ENCODE peak calls at places on chromosome 4, in seven cellular contexts. N, B, I, L, E, W and Z are unnamed samples.

GRCh38 chr4:114078636-114079035 is 99.2 kb upstream of the ARSJ start:
- DNase-seq in W (no peak), E (no peak), B (no peak), I (no peak), N (no peak), L (no peak), Z (no peak)

GRCh38 chr4:7979652-7979968 is 39.9 kb upstream of the AFAP1 start:
- DNase-seq in W (no peak), E (no peak), L (no peak), N (no peak), B (no peak), I (no peak), Z (no peak)

GRCh38 chr4:26032572-26033320 is 118.7 kb downstream of the SMIM20 start:
- DNase-seq in N (peak), L (peak), E (no peak), I (no peak), W (no peak), B (peak), Z (no peak)

GRCh38 chr4:1512738-1513660 is 106.8 kb upstream of the NKX1-1 start:
- DNase-seq in W (no peak), N (peak), E (no peak), I (peak), B (peak), L (no peak), Z (no peak)

GRCh38 chr4:28916585-28916984 is 1803.6 kb upstream of the PCDH7 start:
- DNase-seq in W (no peak), N (no peak), I (no peak), L (no peak), B (no peak), E (no peak), Z (no peak)

GRCh38 chr4:140326395-140326993 is 47.0 kb upstream of the SCOC start:
- DNase-seq in B (peak), L (peak), W (peak), N (peak), E (no peak), I (no peak), Z (peak)

GRCh38 chr4:185508162-185508561 is 27.1 kb downstream of the PDLIM3 start:
- DNase-seq in N (no peak), L (no peak), I (no peak), E (peak), B (peak), W (no peak), Z (no peak)

GRCh38 chr4:41215155-41215554 is 813 bp upstream of the APBB2 start:
- DNase-seq in N (no peak), I (no peak), B (peak), E (no peak), W (peak), L (no peak), Z (no peak)

GRCh38 chr4:68299492-68300457 is 50.1 kb downstream of the YTHDC1 start:
- DNase-seq in W (no peak), L (no peak), E (no peak), B (no peak), I (no peak), N (no peak), Z (no peak)

GRCh38 chr4:56821394-56822263 is at the start of gene SPINK2:
- DNase-seq in B (peak), E (peak), I (peak), W (no peak), N (no peak), L (no peak), Z (no peak)